ENCODE peak calls at places on chromosomes 1 and 21, in eight cellular contexts. One of them, this sample, is unnamed. For H3K4me1, the result is how much of the 10 kb centered on the place peaks cover.

GRCh38 chr1:55735110-55735509 is 519.9 kb upstream of the USP24 start:
- DNase-seq in H9: no peak
- DNase-seq in foreskin keratinocyte: no peak
- DNase-seq in A549: no peak
- DNase-seq in PC-3: peak
- DNase-seq in right lobe of liver: no peak
- DNase-seq in left lung: no peak
- DNase-seq in testis: no peak
- DNase-seq in this sample: no peak

GRCh38 chr1:24022611-24023359 is 42.7 kb upstream of the SRSF10 start:
- DNase-seq in H9: no peak
- DNase-seq in foreskin keratinocyte: peak
- DNase-seq in A549: peak
- DNase-seq in PC-3: peak
- DNase-seq in right lobe of liver: no peak
- DNase-seq in left lung: no peak
- DNase-seq in testis: no peak
- DNase-seq in this sample: no peak

GRCh38 chr1:41633764-41634163 is 149.3 kb upstream of the EDN2 start:
- DNase-seq in H9: no peak
- DNase-seq in foreskin keratinocyte: no peak
- DNase-seq in A549: no peak
- DNase-seq in PC-3: no peak
- DNase-seq in right lobe of liver: no peak
- DNase-seq in left lung: no peak
- DNase-seq in testis: no peak
- DNase-seq in this sample: no peak

GRCh38 chr1:212432706-212433576 is at the start of gene NENF:
- DNase-seq in H9: peak
- DNase-seq in foreskin keratinocyte: peak
- DNase-seq in A549: peak
- DNase-seq in PC-3: peak
- DNase-seq in right lobe of liver: peak
- DNase-seq in left lung: peak
- DNase-seq in testis: peak
- DNase-seq in this sample: peak

GRCh38 chr1:119132179-119132578 is 8.3 kb downstream of the WARS2 start:
- DNase-seq in H9: no peak
- DNase-seq in foreskin keratinocyte: no peak
- DNase-seq in A549: no peak
- DNase-seq in PC-3: peak
- DNase-seq in right lobe of liver: no peak
- DNase-seq in left lung: no peak
- DNase-seq in testis: no peak
- DNase-seq in this sample: no peak

GRCh38 chr1:32100359-32100758 is 7.5 kb upstream of the KPNA6 start:
- DNase-seq in H9: no peak
- DNase-seq in foreskin keratinocyte: no peak
- DNase-seq in A549: no peak
- DNase-seq in PC-3: no peak
- DNase-seq in right lobe of liver: no peak
- DNase-seq in left lung: no peak
- DNase-seq in testis: no peak
- DNase-seq in this sample: no peak

GRCh38 chr1:9612162-9612845 is 23.6 kb downstream of the TMEM201 start:
- DNase-seq in H9: no peak
- DNase-seq in foreskin keratinocyte: no peak
- DNase-seq in A549: no peak
- DNase-seq in PC-3: no peak
- DNase-seq in right lobe of liver: no peak
- DNase-seq in left lung: no peak
- DNase-seq in testis: no peak
- DNase-seq in this sample: no peak

GRCh38 chr1:209893751-209894150 is 44.3 kb upstream of the SYT14 start:
- DNase-seq in H9: no peak
- DNase-seq in foreskin keratinocyte: no peak
- DNase-seq in A549: no peak
- DNase-seq in PC-3: peak
- DNase-seq in right lobe of liver: no peak
- DNase-seq in left lung: no peak
- DNase-seq in testis: no peak
- DNase-seq in this sample: no peak

GRCh38 chr21:31326478-31327247 is 17.4 kb downstream of the TIAM1 start:
- DNase-seq in H9: no peak
- DNase-seq in foreskin keratinocyte: no peak
- DNase-seq in A549: no peak
- DNase-seq in PC-3: no peak
- DNase-seq in right lobe of liver: no peak
- DNase-seq in left lung: no peak
- DNase-seq in testis: no peak
- DNase-seq in this sample: no peak

GRCh38 chr1:27026621-27027574 is 14.2 kb upstream of the TENT5B start:
- DNase-seq in H9: peak
- DNase-seq in foreskin keratinocyte: no peak
- DNase-seq in A549: no peak
- DNase-seq in PC-3: no peak
- DNase-seq in right lobe of liver: no peak
- DNase-seq in left lung: peak
- DNase-seq in testis: no peak
- DNase-seq in this sample: no peak

GRCh38 chr1:230627767-230628166 is 14.5 kb upstream of the COG2 start:
- DNase-seq in H9: no peak
- DNase-seq in foreskin keratinocyte: no peak
- DNase-seq in A549: no peak
- DNase-seq in PC-3: no peak
- DNase-seq in right lobe of liver: no peak
- DNase-seq in left lung: no peak
- DNase-seq in testis: no peak
- DNase-seq in this sample: no peak

GRCh38 chr21:29332461-29333354 is 34.0 kb downstream of the BACH1 start:
- DNase-seq in H9: no peak
- DNase-seq in foreskin keratinocyte: no peak
- DNase-seq in A549: no peak
- DNase-seq in PC-3: peak
- DNase-seq in right lobe of liver: no peak
- DNase-seq in left lung: no peak
- DNase-seq in testis: no peak
- DNase-seq in this sample: no peak

GRCh38 chr1:203172184-203173115 is 3.2 kb downstream of the MYBPH start:
- DNase-seq in H9: peak
- DNase-seq in foreskin keratinocyte: peak
- DNase-seq in A549: peak
- DNase-seq in PC-3: peak
- DNase-seq in right lobe of liver: peak
- DNase-seq in left lung: peak
- DNase-seq in testis: peak
- DNase-seq in this sample: peak

GRCh38 chr1:237032029-237032428 is 10.0 kb upstream of the RYR2 start:
- DNase-seq in H9: peak
- DNase-seq in foreskin keratinocyte: no peak
- DNase-seq in A549: no peak
- DNase-seq in PC-3: peak
- DNase-seq in right lobe of liver: no peak
- DNase-seq in left lung: no peak
- DNase-seq in testis: no peak
- DNase-seq in this sample: no peak

GRCh38 chr1:207858806-207859205 is 52.1 kb downstream of the CD34 start:
- DNase-seq in H9: no peak
- DNase-seq in foreskin keratinocyte: no peak
- DNase-seq in A549: no peak
- DNase-seq in PC-3: no peak
- DNase-seq in right lobe of liver: no peak
- DNase-seq in left lung: no peak
- DNase-seq in testis: no peak
- DNase-seq in this sample: no peak

GRCh38 chr1:15386128-15386824 is 23.4 kb upstream of the EFHD2 start:
- DNase-seq in H9: peak
- DNase-seq in foreskin keratinocyte: no peak
- DNase-seq in A549: no peak
- DNase-seq in PC-3: no peak
- DNase-seq in right lobe of liver: no peak
- DNase-seq in left lung: no peak
- DNase-seq in testis: no peak
- DNase-seq in this sample: no peak

GRCh38 chr1:208432346-208432745 is 188.2 kb upstream of the PLXNA2 start:
- DNase-seq in H9: no peak
- DNase-seq in foreskin keratinocyte: no peak
- DNase-seq in A549: no peak
- DNase-seq in PC-3: no peak
- DNase-seq in right lobe of liver: no peak
- DNase-seq in left lung: no peak
- DNase-seq in testis: no peak
- DNase-seq in this sample: no peak

GRCh38 chr1:156162430-156163037 is 9.1 kb downstream of the SEMA4A start:
- DNase-seq in H9: no peak
- DNase-seq in foreskin keratinocyte: no peak
- DNase-seq in A549: no peak
- DNase-seq in PC-3: no peak
- DNase-seq in right lobe of liver: no peak
- DNase-seq in left lung: peak
- DNase-seq in testis: no peak
- DNase-seq in this sample: no peak

GRCh38 chr1:35557118-35557610 is at the start of gene KIAA0319L:
- DNase-seq in H9: peak
- DNase-seq in foreskin keratinocyte: no peak
- DNase-seq in A549: peak
- DNase-seq in PC-3: peak
- DNase-seq in right lobe of liver: peak
- DNase-seq in left lung: peak
- DNase-seq in testis: peak
- DNase-seq in this sample: peak

GRCh38 chr1:218953448-218953847 is 220.2 kb upstream of the LYPLAL1 start:
- DNase-seq in H9: no peak
- DNase-seq in foreskin keratinocyte: no peak
- DNase-seq in A549: no peak
- DNase-seq in PC-3: no peak
- DNase-seq in right lobe of liver: no peak
- DNase-seq in left lung: no peak
- DNase-seq in testis: no peak
- DNase-seq in this sample: no peak

GRCh38 chr21:33825898-33826297 is 89.7 kb downstream of the ATP5PO start:
- DNase-seq in H9: no peak
- DNase-seq in foreskin keratinocyte: no peak
- DNase-seq in A549: no peak
- DNase-seq in PC-3: no peak
- DNase-seq in right lobe of liver: no peak
- DNase-seq in left lung: no peak
- DNase-seq in testis: peak
- DNase-seq in this sample: no peak

GRCh38 chr1:65812065-65812464 is 19.4 kb downstream of the PDE4B start:
- DNase-seq in H9: no peak
- DNase-seq in foreskin keratinocyte: peak
- DNase-seq in A549: no peak
- DNase-seq in PC-3: peak
- DNase-seq in right lobe of liver: peak
- DNase-seq in left lung: peak
- DNase-seq in testis: peak
- DNase-seq in this sample: no peak

GRCh38 chr1:20280906-20281305 is 9.8 kb upstream of the VWA5B1 start:
- DNase-seq in H9: no peak
- DNase-seq in foreskin keratinocyte: no peak
- DNase-seq in A549: no peak
- DNase-seq in PC-3: no peak
- DNase-seq in right lobe of liver: no peak
- DNase-seq in left lung: no peak
- DNase-seq in testis: no peak
- DNase-seq in this sample: no peak

DNA sequence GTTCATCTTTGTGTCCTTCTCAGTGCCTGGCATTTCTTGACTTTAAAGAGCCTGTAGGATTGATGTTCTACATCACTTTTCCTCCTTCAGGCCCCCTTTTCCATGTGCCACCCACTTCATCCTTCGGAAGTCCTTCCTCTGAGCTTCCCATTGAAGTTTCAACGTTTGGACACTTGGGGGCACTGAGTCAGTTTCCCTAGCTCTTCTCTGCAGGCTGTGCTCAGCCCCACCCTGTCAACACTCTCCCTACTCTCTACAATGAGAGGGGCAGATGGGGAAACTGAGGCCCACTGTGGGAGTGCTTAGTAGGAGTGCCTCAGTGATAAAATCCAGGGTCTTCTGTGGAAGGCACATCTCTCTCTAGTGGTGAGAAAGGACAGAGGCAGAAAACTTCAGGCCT is 11.9 kb downstream of the KCNJ10 start:
- DNase-seq in H9: no peak
- DNase-seq in foreskin keratinocyte: no peak
- DNase-seq in A549: no peak
- DNase-seq in PC-3: peak
- DNase-seq in right lobe of liver: no peak
- DNase-seq in left lung: no peak
- DNase-seq in testis: no peak
- DNase-seq in this sample: no peak
- TF ChIP-seq CTCF in H9: peak
- TF ChIP-seq CTCF in foreskin keratinocyte: peak
- TF ChIP-seq CTCF in A549: peak
- TF ChIP-seq CTCF in PC-3: peak
- TF ChIP-seq CTCF in right lobe of liver: no peak
- TF ChIP-seq CTCF in left lung: no peak
- TF ChIP-seq CTCF in testis: no peak
- TF ChIP-seq CTCF in this sample: peak

GRCh38 chr1:162688521-162688920 is 56.3 kb downstream of the DDR2 start:
- DNase-seq in H9: no peak
- DNase-seq in foreskin keratinocyte: no peak
- DNase-seq in A549: no peak
- DNase-seq in PC-3: no peak
- DNase-seq in right lobe of liver: no peak
- DNase-seq in left lung: no peak
- DNase-seq in testis: no peak
- DNase-seq in this sample: peak
- H3K4me1 ChIP-seq in H9: under half
- H3K4me1 ChIP-seq in foreskin keratinocyte: under half
- H3K4me1 ChIP-seq in A549: under half
- H3K4me1 ChIP-seq in PC-3: under half
- H3K4me1 ChIP-seq in right lobe of liver: under half
- H3K4me1 ChIP-seq in left lung: under half
- H3K4me1 ChIP-seq in testis: under half
- H3K4me1 ChIP-seq in this sample: half or more

DNA sequence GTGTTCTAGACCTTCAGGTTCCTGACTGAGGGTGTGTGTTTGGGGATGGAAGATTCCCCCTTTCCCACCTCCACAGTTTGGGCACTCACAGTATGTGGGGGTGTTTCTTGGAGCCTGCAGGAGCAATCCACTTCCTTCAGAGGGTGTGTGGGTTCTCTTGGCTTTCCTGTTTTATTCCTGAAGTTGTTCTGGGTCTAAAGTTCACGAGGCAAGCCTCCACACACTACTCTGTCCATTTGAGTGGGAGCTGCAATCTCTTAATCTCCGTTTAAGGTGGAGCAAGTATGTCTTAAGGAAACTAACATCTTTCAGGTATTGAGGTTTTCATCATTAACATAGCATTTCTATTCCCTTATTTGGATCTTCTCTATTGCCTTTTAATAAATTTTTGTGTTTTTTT is 141.8 kb downstream of the TENT5C start:
- DNase-seq in H9: no peak
- DNase-seq in foreskin keratinocyte: no peak
- DNase-seq in A549: no peak
- DNase-seq in PC-3: no peak
- DNase-seq in right lobe of liver: no peak
- DNase-seq in left lung: no peak
- DNase-seq in testis: no peak
- DNase-seq in this sample: no peak
- TF ChIP-seq CTCF in H9: no peak
- TF ChIP-seq CTCF in foreskin keratinocyte: no peak
- TF ChIP-seq CTCF in A549: no peak
- TF ChIP-seq CTCF in PC-3: no peak
- TF ChIP-seq CTCF in right lobe of liver: no peak
- TF ChIP-seq CTCF in left lung: no peak
- TF ChIP-seq CTCF in testis: no peak
- TF ChIP-seq CTCF in this sample: no peak

GRCh38 chr1:173861731-173862145 is 6.1 kb downstream of the GAS5 start:
- DNase-seq in H9: peak
- DNase-seq in foreskin keratinocyte: no peak
- DNase-seq in A549: no peak
- DNase-seq in PC-3: no peak
- DNase-seq in right lobe of liver: no peak
- DNase-seq in left lung: no peak
- DNase-seq in testis: no peak
- DNase-seq in this sample: no peak
- H3K4me1 ChIP-seq in H9: under half
- H3K4me1 ChIP-seq in foreskin keratinocyte: under half
- H3K4me1 ChIP-seq in A549: under half
- H3K4me1 ChIP-seq in PC-3: under half
- H3K4me1 ChIP-seq in right lobe of liver: under half
- H3K4me1 ChIP-seq in left lung: under half
- H3K4me1 ChIP-seq in testis: under half
- H3K4me1 ChIP-seq in this sample: under half

This sample was measured in sigmoid colon.